ENCODE peak calls at places on chromosome 1, in six cellular contexts. One of them, this sample, is unnamed.

GRCh38 chr1:159854101-159854692 is 8.3 kb downstream of the VSIG8 start:
- DNase-seq in heart left ventricle: peak; percentile 83
- DNase-seq in GM12891: no peak
- DNase-seq in IMR-90: no peak
- DNase-seq in A549: peak; percentile 52
- DNase-seq in stomach: peak; percentile 85
- DNase-seq in this sample: peak; percentile 23

GRCh38 chr1:68191717-68192116 is 40.6 kb downstream of the WLS start:
- DNase-seq in heart left ventricle: no peak
- DNase-seq in GM12891: no peak
- DNase-seq in IMR-90: no peak
- DNase-seq in A549: no peak
- DNase-seq in stomach: no peak
- DNase-seq in this sample: no peak

GRCh38 chr1:167491586-167492408 is 26.5 kb downstream of the CD247 start:
- DNase-seq in heart left ventricle: no peak
- DNase-seq in GM12891: no peak
- DNase-seq in IMR-90: no peak
- DNase-seq in A549: no peak
- DNase-seq in stomach: no peak
- DNase-seq in this sample: no peak

GRCh38 chr1:212077028-212077427 is 41.5 kb downstream of the DTL start:
- DNase-seq in heart left ventricle: no peak
- DNase-seq in GM12891: no peak
- DNase-seq in IMR-90: no peak
- DNase-seq in A549: no peak
- DNase-seq in stomach: no peak
- DNase-seq in this sample: peak; percentile 24

GRCh38 chr1:158089925-158090675 is 90.6 kb upstream of the CD1D start:
- DNase-seq in heart left ventricle: no peak
- DNase-seq in GM12891: no peak
- DNase-seq in IMR-90: no peak
- DNase-seq in A549: no peak
- DNase-seq in stomach: no peak
- DNase-seq in this sample: no peak

GRCh38 chr1:38680801-38681510 is 178.6 kb downstream of the RRAGC start:
- DNase-seq in heart left ventricle: no peak
- DNase-seq in GM12891: no peak
- DNase-seq in IMR-90: no peak
- DNase-seq in A549: no peak
- DNase-seq in stomach: no peak
- DNase-seq in this sample: no peak

GRCh38 chr1:203996126-203996525 is 76.8 kb upstream of the SOX13 start:
- DNase-seq in heart left ventricle: no peak
- DNase-seq in GM12891: no peak
- DNase-seq in IMR-90: no peak
- DNase-seq in A549: no peak
- DNase-seq in stomach: no peak
- DNase-seq in this sample: no peak

GRCh38 chr1:241499910-241500309 is 19.6 kb downstream of the FH start:
- DNase-seq in heart left ventricle: no peak
- DNase-seq in GM12891: no peak
- DNase-seq in IMR-90: peak; percentile 62
- DNase-seq in A549: peak; percentile 24
- DNase-seq in stomach: no peak
- DNase-seq in this sample: peak; percentile 37

GRCh38 chr1:158101944-158102343 is 78.8 kb upstream of the CD1D start:
- DNase-seq in heart left ventricle: no peak
- DNase-seq in GM12891: no peak
- DNase-seq in IMR-90: peak; percentile 71
- DNase-seq in A549: no peak
- DNase-seq in stomach: no peak
- DNase-seq in this sample: no peak

GRCh38 chr1:237884237-237884636 is 6.5 kb downstream of the ZP4 start:
- DNase-seq in heart left ventricle: no peak
- DNase-seq in GM12891: no peak
- DNase-seq in IMR-90: no peak
- DNase-seq in A549: no peak
- DNase-seq in stomach: no peak
- DNase-seq in this sample: no peak

GRCh38 chr1:109395602-109396512 is 1.9 kb downstream of the SORT1 start:
- DNase-seq in heart left ventricle: no peak
- DNase-seq in GM12891: no peak
- DNase-seq in IMR-90: peak; percentile 65
- DNase-seq in A549: no peak
- DNase-seq in stomach: no peak
- DNase-seq in this sample: no peak

GRCh38 chr1:185291159-185291558 is 25.9 kb downstream of the IVNS1ABP start:
- DNase-seq in heart left ventricle: no peak
- DNase-seq in GM12891: no peak
- DNase-seq in IMR-90: no peak
- DNase-seq in A549: no peak
- DNase-seq in stomach: no peak
- DNase-seq in this sample: peak; percentile 34

GRCh38 chr1:196651637-196652215 is at the start of gene CFH:
- DNase-seq in heart left ventricle: no peak
- DNase-seq in GM12891: no peak
- DNase-seq in IMR-90: peak; percentile 91
- DNase-seq in A549: no peak
- DNase-seq in stomach: no peak
- DNase-seq in this sample: no peak

GRCh38 chr1:231272880-231273279 is 31.9 kb downstream of the GNPAT start:
- DNase-seq in heart left ventricle: no peak
- DNase-seq in GM12891: no peak
- DNase-seq in IMR-90: peak; percentile 53
- DNase-seq in A549: no peak
- DNase-seq in stomach: no peak
- DNase-seq in this sample: no peak

GRCh38 chr1:118209648-118210047 is 24.6 kb upstream of the SPAG17 start:
- DNase-seq in heart left ventricle: no peak
- DNase-seq in GM12891: no peak
- DNase-seq in IMR-90: no peak
- DNase-seq in A549: no peak
- DNase-seq in stomach: no peak
- DNase-seq in this sample: no peak

GRCh38 chr1:153958961-153959260 is 499 bp upstream of the CRTC2 start:
- DNase-seq in heart left ventricle: no peak
- DNase-seq in GM12891: no peak
- DNase-seq in IMR-90: no peak
- DNase-seq in A549: no peak
- DNase-seq in stomach: no peak
- DNase-seq in this sample: no peak

GRCh38 chr1:153958111-153958960 is at the start of gene CRTC2:
- DNase-seq in heart left ventricle: peak; percentile 99
- DNase-seq in GM12891: peak; percentile 97
- DNase-seq in IMR-90: peak; percentile 98
- DNase-seq in A549: peak; percentile 99
- DNase-seq in stomach: peak; percentile 99
- DNase-seq in this sample: peak; percentile 97

GRCh38 chr1:153956997-153957715 is 1.3 kb downstream of the CRTC2 start:
- DNase-seq in heart left ventricle: no peak
- DNase-seq in GM12891: no peak
- DNase-seq in IMR-90: no peak
- DNase-seq in A549: no peak
- DNase-seq in stomach: no peak
- DNase-seq in this sample: no peak

GRCh38 chr1:153959454-153959853 is 1.0 kb upstream of the CRTC2 start:
- DNase-seq in heart left ventricle: no peak
- DNase-seq in GM12891: no peak
- DNase-seq in IMR-90: no peak
- DNase-seq in A549: no peak
- DNase-seq in stomach: no peak
- DNase-seq in this sample: peak; percentile 62

GRCh38 chr1:153957744-153958110 is 685 bp downstream of the CRTC2 start:
- DNase-seq in heart left ventricle: no peak
- DNase-seq in GM12891: no peak
- DNase-seq in IMR-90: no peak
- DNase-seq in A549: no peak
- DNase-seq in stomach: no peak
- DNase-seq in this sample: peak; percentile 55
- TF ChIP-seq POLR2A in heart left ventricle: no peak
- TF ChIP-seq POLR2A in GM12891: peak; percentile 85
- TF ChIP-seq POLR2A in IMR-90: no peak
- TF ChIP-seq POLR2A in A549: no peak
- TF ChIP-seq POLR2A in stomach: no peak
- TF ChIP-seq POLR2A in this sample: no peak

GRCh38 chr1:219467524-219467923 is 145.4 kb downstream of the ZC3H11B start:
- DNase-seq in heart left ventricle: no peak
- DNase-seq in GM12891: no peak
- DNase-seq in IMR-90: peak; percentile 4
- DNase-seq in A549: no peak
- DNase-seq in stomach: no peak
- DNase-seq in this sample: no peak

GRCh38 chr1:219466766-219467165 is 146.1 kb downstream of the ZC3H11B start:
- DNase-seq in heart left ventricle: no peak
- DNase-seq in GM12891: no peak
- DNase-seq in IMR-90: no peak
- DNase-seq in A549: no peak
- DNase-seq in stomach: no peak
- DNase-seq in this sample: no peak

GRCh38 chr1:219463629-219464028 is 149.3 kb downstream of the ZC3H11B start:
- DNase-seq in heart left ventricle: no peak
- DNase-seq in GM12891: no peak
- DNase-seq in IMR-90: no peak
- DNase-seq in A549: no peak
- DNase-seq in stomach: no peak
- DNase-seq in this sample: no peak

GRCh38 chr1:219461891-219462528 is 150.9 kb downstream of the ZC3H11B start:
- DNase-seq in heart left ventricle: no peak
- DNase-seq in GM12891: no peak
- DNase-seq in IMR-90: no peak
- DNase-seq in A549: no peak
- DNase-seq in stomach: no peak
- DNase-seq in this sample: no peak

GRCh38 chr1:219465247-219466093 is 147.4 kb downstream of the ZC3H11B start:
- DNase-seq in heart left ventricle: no peak
- DNase-seq in GM12891: no peak
- DNase-seq in IMR-90: peak; percentile 60
- DNase-seq in A549: no peak
- DNase-seq in stomach: no peak
- DNase-seq in this sample: no peak
- TF ChIP-seq POLR2A in heart left ventricle: no peak
- TF ChIP-seq POLR2A in GM12891: no peak
- TF ChIP-seq POLR2A in IMR-90: no peak
- TF ChIP-seq POLR2A in A549: no peak
- TF ChIP-seq POLR2A in stomach: no peak
- TF ChIP-seq POLR2A in this sample: no peak

GRCh38 chr1:1073743-1074587 is at the start of gene RNF223:
- DNase-seq in heart left ventricle: no peak
- DNase-seq in GM12891: no peak
- DNase-seq in IMR-90: no peak
- DNase-seq in A549: no peak
- DNase-seq in stomach: peak; percentile 89
- DNase-seq in this sample: no peak
- TF ChIP-seq POLR2A in heart left ventricle: no peak
- TF ChIP-seq POLR2A in GM12891: no peak
- TF ChIP-seq POLR2A in IMR-90: no peak
- TF ChIP-seq POLR2A in A549: no peak
- TF ChIP-seq POLR2A in stomach: peak; percentile 62
- TF ChIP-seq POLR2A in this sample: no peak

DNA sequence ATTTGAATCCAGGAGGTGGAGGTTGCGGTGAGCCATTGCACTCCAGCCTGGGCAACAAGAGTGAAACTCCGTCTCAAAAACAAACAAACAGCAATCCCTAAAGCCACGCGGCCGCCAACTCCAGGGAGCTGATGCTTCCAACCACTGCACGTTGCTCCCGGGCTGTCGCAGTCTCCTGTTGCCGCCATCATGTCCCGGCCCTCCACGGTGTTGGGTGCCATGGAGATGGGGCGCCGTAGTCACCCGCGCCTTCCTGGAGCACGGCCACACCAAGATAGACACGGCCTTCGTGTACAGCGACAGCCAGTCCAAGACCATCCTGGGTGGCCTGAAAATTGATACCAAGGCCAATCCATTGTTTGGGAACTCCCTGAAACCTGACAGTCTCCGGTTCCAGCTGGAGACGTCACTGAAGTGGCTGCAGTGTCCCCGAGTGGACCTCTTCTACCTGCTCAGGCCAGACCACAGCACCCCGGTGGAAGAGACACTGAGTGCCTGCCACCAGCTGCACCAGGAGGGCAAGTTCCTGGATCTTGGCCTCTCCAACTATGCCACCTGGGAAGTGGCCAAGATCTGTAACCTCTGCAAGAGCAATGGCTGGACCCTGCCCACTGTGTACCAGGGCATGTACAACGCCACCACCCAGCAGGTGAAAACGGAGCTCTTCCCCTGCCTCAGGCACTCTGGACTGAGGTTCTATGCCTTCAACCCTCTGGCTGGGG is 32.6 kb downstream of the SLC16A1 start:
- DNase-seq in heart left ventricle: no peak
- DNase-seq in GM12891: no peak
- DNase-seq in IMR-90: no peak
- DNase-seq in A549: no peak
- DNase-seq in stomach: no peak
- DNase-seq in this sample: no peak
- TF ChIP-seq POLR2A in heart left ventricle: no peak
- TF ChIP-seq POLR2A in GM12891: no peak
- TF ChIP-seq POLR2A in IMR-90: no peak
- TF ChIP-seq POLR2A in A549: no peak
- TF ChIP-seq POLR2A in stomach: no peak
- TF ChIP-seq POLR2A in this sample: no peak

DNA sequence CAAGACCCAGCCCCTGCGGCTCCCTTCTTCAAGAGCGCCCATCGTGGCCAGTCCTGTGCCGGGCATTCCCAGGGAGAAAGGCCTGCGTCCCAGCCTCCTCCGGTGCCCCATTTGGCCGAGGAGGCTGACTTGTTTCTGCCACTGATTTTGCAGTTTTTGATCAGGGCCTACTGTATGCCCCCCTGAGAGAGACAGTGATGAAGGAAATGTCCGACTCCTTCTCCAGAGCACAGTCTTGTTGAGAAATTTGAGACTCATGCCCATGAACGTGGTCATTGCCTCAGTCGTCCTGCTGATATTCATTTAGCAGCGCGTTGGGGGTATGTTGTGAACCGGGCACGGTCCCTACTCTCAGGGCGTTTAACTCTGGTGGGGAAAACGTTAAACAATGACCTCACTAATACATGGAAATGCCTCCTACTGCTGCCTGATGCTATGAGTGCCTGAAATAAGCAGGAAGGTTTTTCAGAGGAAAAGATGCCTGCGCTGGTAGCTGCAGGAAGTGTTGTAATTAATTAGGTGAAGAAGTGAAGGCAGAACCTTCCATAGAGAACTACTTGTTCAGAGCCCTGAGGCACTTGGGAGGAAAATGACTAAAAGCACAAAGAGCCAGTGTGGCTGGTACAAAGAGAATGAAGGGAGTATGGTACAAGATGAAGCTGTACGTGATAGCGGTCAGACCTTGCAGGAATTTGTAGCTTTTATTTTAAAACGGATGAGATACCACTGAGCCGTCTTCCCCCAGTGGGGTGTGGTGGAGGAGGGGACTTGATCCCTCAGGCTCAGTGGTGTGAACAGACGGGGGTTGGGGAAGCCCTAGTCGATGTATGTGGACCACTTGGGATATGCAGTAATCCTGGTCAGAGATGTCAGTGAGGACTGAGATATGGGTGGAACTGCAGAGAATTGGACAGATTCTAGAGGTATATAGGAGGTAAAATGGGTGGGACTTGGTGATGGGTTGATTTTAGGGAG is 728 bp downstream of the ZCCHC17 start:
- DNase-seq in heart left ventricle: no peak
- DNase-seq in GM12891: no peak
- DNase-seq in IMR-90: peak; percentile 37
- DNase-seq in A549: no peak
- DNase-seq in stomach: no peak
- DNase-seq in this sample: no peak
- TF ChIP-seq POLR2A in heart left ventricle: no peak
- TF ChIP-seq POLR2A in GM12891: no peak
- TF ChIP-seq POLR2A in IMR-90: no peak
- TF ChIP-seq POLR2A in A549: no peak
- TF ChIP-seq POLR2A in stomach: no peak
- TF ChIP-seq POLR2A in this sample: no peak

This sample was measured in erythroblast.